ENCODE peak calls at places on chromosome 3, in five cellular contexts. J, F, R, Z and L are unnamed samples.

GRCh38 chr3:172246107-172246870 is 202.0 kb downstream of the GHSR start:
- DNase-seq in Z (no peak), J (no peak), R (no peak), F (no peak), L (no peak)

GRCh38 chr3:73484656-73485248 is 140.0 kb downstream of the PDZRN3 start:
- DNase-seq in F (no peak), Z (no peak), J (peak), R (no peak), L (no peak)

GRCh38 chr3:16523778-16524177 is 10.3 kb upstream of the RFTN1 start:
- DNase-seq in Z (no peak), J (peak), R (no peak), F (peak), L (no peak)

GRCh38 chr3:32340039-32340438 is 51.6 kb upstream of the CMTM7 start:
- DNase-seq in F (peak), R (peak), Z (peak), J (peak), L (no peak)

GRCh38 chr3:71189480-71189879 is 394.0 kb downstream of the FOXP1 start:
- DNase-seq in Z (no peak), R (peak), J (peak), F (peak), L (no peak)

GRCh38 chr3:39124876-39125836 is 17.7 kb downstream of the TTC21A start:
- DNase-seq in F (no peak), Z (peak), R (peak), J (peak), L (peak)

GRCh38 chr3:197542741-197543454 is 12.9 kb downstream of the BDH1 start:
- DNase-seq in Z (no peak), J (no peak), F (no peak), R (no peak), L (peak)

GRCh38 chr3:52401021-52401420 is 43.9 kb downstream of the SEMA3G start:
- DNase-seq in F (no peak), J (no peak), R (no peak), Z (no peak), L (no peak)

GRCh38 chr3:94909726-94910125 is 846.9 kb downstream of the NSUN3 start:
- DNase-seq in F (no peak), R (no peak), Z (no peak), J (no peak), L (no peak)

GRCh38 chr3:134437211-134437752 is 48.5 kb downstream of the ANAPC13 start:
- DNase-seq in Z (no peak), F (peak), R (no peak), J (no peak), L (no peak)

GRCh38 chr3:173732237-173732636 is 334.7 kb downstream of the NLGN1 start:
- DNase-seq in Z (peak), F (no peak), J (peak), R (no peak), L (no peak)

GRCh38 chr3:99758502-99759177 is 59.0 kb upstream of the CMSS1 start:
- DNase-seq in R (no peak), F (no peak), Z (no peak), J (no peak), L (no peak)

GRCh38 chr3:16253601-16254000 is 11.1 kb downstream of the DPH3 start:
- DNase-seq in F (no peak), R (no peak), J (no peak), Z (peak), L (peak)

GRCh38 chr3:194689493-194689901 is 3.8 kb downstream of the FAM43A start:
- DNase-seq in F (no peak), J (peak), Z (peak), R (peak), L (no peak)

GRCh38 chr3:4741404-4742307 is 237.6 kb upstream of the BHLHE40 start:
- DNase-seq in R (peak), Z (peak), F (peak), J (peak), L (peak)

GRCh38 chr3:106457278-106458210 is 588.7 kb upstream of the CBLB start:
- DNase-seq in F (peak), R (peak), Z (peak), J (peak), L (no peak)

GRCh38 chr3:198046120-198046857 is 86.3 kb downstream of the LMLN start:
- DNase-seq in R (no peak), J (no peak), Z (no peak), F (no peak), L (no peak)

GRCh38 chr3:36729204-36730056 is 34.9 kb downstream of the DCLK3 start:
- DNase-seq in R (peak), F (peak), J (peak), Z (peak), L (no peak)

GRCh38 chr3:47476644-47477199 is 981 bp upstream of the SCAP start:
- DNase-seq in F (no peak), R (no peak), Z (no peak), J (no peak), L (no peak)
- H3K4me3 ChIP-seq in F (no peak), R (peak), Z (peak), J (no peak), L (peak)

GRCh38 chr3:23873941-23874340 is 42.8 kb downstream of the NKIRAS1 start:
- DNase-seq in R (no peak), F (no peak), Z (peak), J (peak), L (no peak)
- H3K27ac ChIP-seq in R (no peak), F (no peak), Z (peak), J (no peak), L (no peak)

GRCh38 chr3:129553771-129554170 is 10.8 kb downstream of the H1-8 start:
- DNase-seq in F (no peak), R (no peak), Z (no peak), J (no peak), L (no peak)
- TF ChIP-seq CTCF in F (no peak), R (no peak), Z (no peak), J (no peak), L (no peak)

GRCh38 chr3:12356175-12356574 is 67.3 kb downstream of the PPARG start:
- DNase-seq in R (no peak), Z (no peak), J (no peak), F (no peak), L (no peak)

GRCh38 chr3:12353796-12354505 is 65.1 kb downstream of the PPARG start:
- DNase-seq in F (no peak), R (peak), J (no peak), Z (peak), L (no peak)

GRCh38 chr3:12350151-12350813 is 61.4 kb downstream of the PPARG start:
- DNase-seq in Z (peak), R (no peak), J (no peak), F (no peak), L (peak)

GRCh38 chr3:12351145-12351544 is 62.3 kb downstream of the PPARG start:
- DNase-seq in J (no peak), R (no peak), Z (peak), F (no peak), L (peak)

DNA sequence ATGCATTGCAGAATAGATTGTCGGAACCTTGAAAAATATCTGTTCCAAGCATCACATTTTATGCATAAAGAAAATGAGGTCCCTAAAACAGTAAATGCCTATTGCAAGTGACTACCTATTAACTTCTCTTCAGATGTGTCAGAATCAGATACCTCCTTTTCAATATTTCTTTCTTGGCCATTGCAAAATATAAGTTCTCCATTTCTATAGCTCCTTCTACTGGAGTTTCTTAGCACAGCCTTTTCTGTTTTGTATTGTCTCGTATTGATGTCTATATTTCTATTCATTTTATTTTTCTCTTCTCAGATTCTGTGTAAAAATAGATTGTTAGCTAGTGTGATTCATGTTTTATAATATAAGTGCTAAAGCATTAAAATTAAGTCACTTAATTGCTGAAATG is 63.4 kb downstream of the PPARG start:
- DNase-seq in F (no peak), Z (no peak), J (no peak), R (no peak), L (no peak)
- H3K4me3 ChIP-seq in F (no peak), Z (no peak), J (no peak), R (no peak), L (no peak)

DNA sequence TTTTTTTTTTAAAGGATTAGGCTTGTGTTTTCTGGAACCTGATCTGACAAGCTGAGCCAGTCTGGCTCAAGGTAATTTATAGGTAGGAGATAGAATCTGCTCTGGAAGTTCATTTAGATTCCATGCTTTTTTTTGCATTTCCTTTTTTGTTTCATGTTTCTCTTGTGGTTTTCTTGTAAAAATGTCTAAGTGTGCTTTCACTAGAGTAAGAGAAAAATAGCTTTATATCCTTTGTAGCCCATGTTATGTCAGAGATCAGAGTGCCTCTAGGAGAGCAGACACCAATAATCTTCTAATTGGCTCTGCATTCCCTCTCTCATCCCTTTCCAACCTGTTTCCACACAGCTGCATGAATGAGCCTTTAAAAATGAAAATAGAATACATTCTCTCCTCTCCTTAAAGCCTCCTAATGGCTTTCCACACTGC is 389.8 kb upstream of the KCNMB2 start:
- DNase-seq in J (no peak), Z (no peak), R (peak), F (no peak), L (no peak)
- H3K27ac ChIP-seq in J (no peak), Z (no peak), R (no peak), F (no peak), L (no peak)

DNA sequence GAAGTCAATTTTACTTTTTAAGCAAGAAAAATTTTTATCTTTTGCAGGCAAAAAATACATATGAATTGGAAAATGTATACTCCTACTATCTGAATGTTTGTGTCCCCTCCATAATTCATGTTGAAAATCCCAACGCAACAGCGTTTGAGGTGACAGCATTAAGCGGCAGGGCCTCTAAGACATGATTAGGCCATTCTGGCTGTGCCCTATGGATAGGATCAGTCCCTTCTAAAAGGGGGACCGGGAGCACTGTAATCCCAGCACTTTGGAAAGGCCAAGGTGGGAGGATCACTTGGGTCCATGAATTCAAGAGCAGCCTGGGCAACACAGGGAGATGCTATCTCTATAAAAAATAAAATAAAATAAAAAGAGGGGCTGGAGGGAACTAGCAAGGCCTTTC is 435.7 kb downstream of the SHQ1 start:
- DNase-seq in R (no peak), J (no peak), Z (no peak), F (no peak), L (no peak)
- TF ChIP-seq CTCF in R (no peak), J (no peak), Z (no peak), F (no peak), L (no peak)

DNA sequence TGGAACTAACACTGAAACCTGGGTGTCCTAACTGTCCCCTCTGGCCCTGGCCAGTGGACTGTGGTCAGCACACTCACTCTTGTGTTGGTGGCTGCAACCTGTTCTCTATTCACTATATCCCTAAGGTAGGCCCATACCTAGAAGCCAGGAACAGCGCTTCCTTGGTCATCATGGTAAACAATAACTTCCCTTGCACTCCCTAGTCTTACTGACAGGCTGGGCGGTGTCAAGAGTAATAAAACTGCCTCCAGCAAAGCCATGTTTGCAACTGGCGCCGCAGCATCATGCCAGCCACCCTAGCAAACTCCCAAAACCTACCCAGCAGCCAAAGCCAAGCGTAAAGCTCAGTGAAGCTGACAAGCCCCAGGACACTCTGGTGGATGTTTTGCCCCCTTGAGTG is 63.1 kb upstream of the TSEN2 start:
- DNase-seq in R (no peak), F (no peak), Z (no peak), J (no peak), L (no peak)
- H3K4me3 ChIP-seq in R (no peak), F (no peak), Z (no peak), J (no peak), L (no peak)